ENCODE peak calls at places on chromosomes 1 and 21, in nine cellular contexts. W, E, Z, H, T, P, V, F and L are unnamed samples.
A peak's percentile ranks its signal among the peaks of the same experiment; 100 is the strongest.

GRCh38 chr1:79614762-79615161 is 608.2 kb upstream of the ADGRL4 start:
- DNase-seq in W (no peak), E (peak; percentile 10), Z (no peak), H (peak; percentile 18), T (no peak), P (no peak), V (no peak), F (peak; percentile 35), L (peak; percentile 36)

GRCh38 chr21:26900980-26901379 is 55.8 kb upstream of the ADAMTS1 start:
- DNase-seq in W (no peak), E (no peak), Z (no peak), H (no peak), T (no peak), P (no peak), V (no peak), F (no peak), L (no peak)

GRCh38 chr1:20124451-20125057 is 5.2 kb upstream of the PLA2G2D start:
- DNase-seq in W (no peak), E (peak; percentile 89), Z (no peak), H (peak; percentile 65), T (no peak), P (peak; percentile 79), V (no peak), F (peak; percentile 87), L (peak; percentile 77)

GRCh38 chr1:199959775-199960110 is 67.8 kb upstream of the NR5A2 start:
- DNase-seq in W (no peak), E (no peak), Z (no peak), H (no peak), T (no peak), P (no peak), V (no peak), F (no peak), L (no peak)

GRCh38 chr1:197922070-197922390 is 4.9 kb downstream of the LHX9 start:
- DNase-seq in W (no peak), E (no peak), Z (no peak), H (no peak), T (no peak), P (no peak), V (no peak), F (no peak), L (no peak)

GRCh38 chr1:156160744-156161181 is 7.4 kb downstream of the SEMA4A start:
- DNase-seq in W (peak; percentile 56), E (peak; percentile 76), Z (peak; percentile 93), H (peak; percentile 58), T (peak; percentile 94), P (peak; percentile 65), V (peak; percentile 59), F (no peak), L (peak; percentile 74)

GRCh38 chr1:237864338-237865244 is 26.1 kb downstream of the ZP4 start:
- DNase-seq in W (peak; percentile 78), E (peak; percentile 25), Z (peak; percentile 58), H (no peak), T (peak; percentile 92), P (peak; percentile 18), V (peak; percentile 54), F (peak; percentile 1), L (peak; percentile 46)

GRCh38 chr1:20120796-20121195 is 1.5 kb upstream of the PLA2G2D start:
- DNase-seq in W (no peak), E (no peak), Z (no peak), H (no peak), T (no peak), P (no peak), V (no peak), F (no peak), L (no peak)

GRCh38 chr1:205274041-205274691 is 46.4 kb downstream of the TMCC2 start:
- DNase-seq in W (no peak), E (no peak), Z (no peak), H (no peak), T (peak; percentile 78), P (no peak), V (no peak), F (no peak), L (no peak)

GRCh38 chr1:213123532-213123931 is 72.5 kb downstream of the RPS6KC1 start:
- DNase-seq in W (no peak), E (peak; percentile 83), Z (no peak), H (peak; percentile 70), T (no peak), P (peak; percentile 54), V (no peak), F (peak; percentile 58), L (peak; percentile 74)

GRCh38 chr1:150765229-150765976 is at the start of gene CTSS:
- DNase-seq in W (no peak), E (no peak), Z (no peak), H (peak; percentile 11), T (no peak), P (no peak), V (no peak), F (peak; percentile 57), L (peak; percentile 17)

GRCh38 chr1:157852476-157852875 is 10.9 kb upstream of the CD5L start:
- DNase-seq in W (no peak), E (peak; percentile 78), Z (no peak), H (peak; percentile 34), T (no peak), P (no peak), V (no peak), F (no peak), L (peak; percentile 66)

GRCh38 chr1:32052887-32053286 is 19.9 kb upstream of the TMEM39B start:
- DNase-seq in W (no peak), E (peak; percentile 48), Z (no peak), H (peak; percentile 82), T (peak; percentile 15), P (peak; percentile 64), V (no peak), F (no peak), L (no peak)

GRCh38 chr1:20992327-20993056 is 184.2 kb downstream of the EIF4G3 start:
- DNase-seq in W (no peak), E (peak; percentile 17), Z (no peak), H (peak; percentile 55), T (no peak), P (no peak), V (no peak), F (peak; percentile 29), L (peak; percentile 16)

GRCh38 chr1:12047120-12047876 is 15.8 kb upstream of the TNFRSF8 start:
- DNase-seq in W (no peak), E (peak; percentile 87), Z (no peak), H (peak; percentile 43), T (no peak), P (peak; percentile 25), V (no peak), F (no peak), L (peak; percentile 40)

GRCh38 chr1:32208891-32209309 is at the start of gene DCDC2B:
- DNase-seq in W (peak; percentile 89), E (peak; percentile 31), Z (peak; percentile 60), H (peak; percentile 37), T (no peak), P (peak; percentile 31), V (peak; percentile 71), F (peak; percentile 34), L (peak; percentile 60)

GRCh38 chr1:99429754-99430153 is 165.5 kb downstream of the PLPPR4 start:
- DNase-seq in W (no peak), E (no peak), Z (no peak), H (no peak), T (no peak), P (no peak), V (no peak), F (no peak), L (no peak)
- TF ChIP-seq CTCF in W (no peak), E (no peak), Z (no peak), H (no peak), T (no peak), P (no peak), V (no peak), F (no peak), L (no peak)

GRCh38 chr1:234722904-234723588 is 113.1 kb upstream of the IRF2BP2 start:
- DNase-seq in W (peak; percentile 68), E (peak; percentile 95), Z (peak; percentile 82), H (peak; percentile 87), T (peak; percentile 60), P (peak; percentile 88), V (peak; percentile 64), F (peak; percentile 97), L (peak; percentile 94)

GRCh38 chr1:234724517-234725176 is 114.7 kb upstream of the IRF2BP2 start:
- DNase-seq in W (peak; percentile 82), E (no peak), Z (peak; percentile 84), H (no peak), T (peak; percentile 76), P (no peak), V (peak; percentile 69), F (no peak), L (no peak)

GRCh38 chr1:234721476-234722266 is 111.7 kb upstream of the IRF2BP2 start:
- DNase-seq in W (peak; percentile 78), E (peak; percentile 97), Z (no peak), H (peak; percentile 98), T (no peak), P (peak; percentile 88), V (peak; percentile 57), F (peak; percentile 99), L (peak; percentile 91)

GRCh38 chr1:234720709-234721436 is 110.9 kb upstream of the IRF2BP2 start:
- DNase-seq in W (no peak), E (no peak), Z (no peak), H (no peak), T (no peak), P (no peak), V (no peak), F (peak; percentile 79), L (no peak)

GRCh38 chr1:234722267-234722704 is 112.3 kb upstream of the IRF2BP2 start:
- DNase-seq in W (no peak), E (no peak), Z (no peak), H (no peak), T (no peak), P (no peak), V (no peak), F (no peak), L (no peak)
- H3K4me3 ChIP-seq in W (no peak overlapping the region), E (no peak overlapping the region), Z (no peak overlapping the region), H (no peak overlapping the region), T (no peak overlapping the region), P (no peak overlapping the region), V (no peak overlapping the region), F (peak overlapping the region; percentile 54), L (no peak overlapping the region)

DNA sequence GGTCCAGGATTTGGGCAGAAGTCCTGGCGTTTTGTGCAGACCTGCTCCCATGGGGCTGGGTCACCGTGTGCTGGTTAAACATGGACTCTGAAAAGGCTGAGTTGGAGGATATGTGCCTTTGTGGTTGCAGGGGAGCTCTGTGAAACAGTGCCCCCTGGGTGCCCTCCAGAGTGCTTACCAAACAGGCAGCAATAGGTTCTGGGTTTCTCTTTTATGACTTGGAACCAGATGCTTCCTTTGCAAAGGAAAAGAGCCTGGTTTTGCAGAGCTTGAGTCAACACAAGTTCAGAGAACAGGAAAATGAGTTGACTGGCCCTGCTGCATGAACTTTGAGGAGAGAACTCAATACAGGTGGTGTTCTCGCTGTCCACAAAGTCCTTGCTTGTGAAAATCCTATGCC is 288.9 kb downstream of the TM2D1 start:
- DNase-seq in W (no peak), E (no peak), Z (no peak), H (no peak), T (no peak), P (no peak), V (no peak), F (peak; percentile 9), L (no peak)
- TF ChIP-seq CTCF in W (no peak), E (no peak), Z (peak; percentile 8), H (no peak), T (peak; percentile 58), P (peak; percentile 46), V (no peak), F (no peak), L (peak; percentile 11)

DNA sequence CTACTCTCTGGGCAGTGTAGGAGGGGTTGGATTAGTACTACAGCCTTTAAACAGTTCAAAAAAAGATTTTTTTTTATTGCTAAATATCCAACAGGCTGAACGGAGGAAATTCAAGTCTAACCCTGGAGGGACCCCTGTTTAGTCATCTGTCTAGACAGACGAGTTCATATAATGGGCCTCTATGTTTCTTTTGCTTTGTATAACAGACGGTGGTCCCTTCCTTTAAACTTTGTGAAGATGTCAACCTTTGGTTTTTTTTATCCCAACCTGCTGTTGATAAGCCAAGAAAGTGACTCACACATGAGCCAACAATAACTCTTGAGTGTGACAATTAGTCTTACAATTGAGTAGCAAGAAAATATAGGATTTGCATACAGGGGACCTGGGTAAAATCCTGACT is 29.8 kb downstream of the TGFB2 start:
- DNase-seq in W (no peak), E (peak; percentile 94), Z (no peak), H (peak; percentile 56), T (no peak), P (peak; percentile 88), V (no peak), F (peak; percentile 44), L (peak; percentile 83)
- H3K4me3 ChIP-seq in W (no peak overlapping the region), E (no peak overlapping the region), Z (peak overlapping the region; percentile 1), H (no peak overlapping the region), T (no peak overlapping the region), P (no peak overlapping the region), V (no peak overlapping the region), F (no peak overlapping the region), L (no peak overlapping the region)